ENCODE peak calls at places on chromosome 10, in five cellular contexts. L is BE2C, U is heart right ventricle, Z is MM.1S, C is lower leg skin. P is an unnamed sample.

GRCh38 chr10:52400564-52400963 is 86.5 kb downstream of the DKK1 start:
- DNase-seq in L (no peak), C (no peak), U (no peak), Z (peak), P (no peak)

GRCh38 chr10:97880109-97880508 is 30.5 kb downstream of the GOLGA7B start:
- DNase-seq in L (no peak), Z (no peak), U (no peak), C (no peak), P (no peak)

GRCh38 chr10:68106656-68107055 is 2.6 kb upstream of the MYPN start:
- DNase-seq in C (no peak), Z (no peak), L (no peak), U (no peak), P (no peak)

GRCh38 chr10:67664936-67665335 is 31.1 kb downstream of the CTNNA3 start:
- DNase-seq in U (no peak), L (no peak), Z (peak), C (no peak), P (no peak)

GRCh38 chr10:114491933-114492332 is 87.6 kb upstream of the AFAP1L2 start:
- DNase-seq in Z (no peak), U (peak), C (no peak), L (peak), P (no peak)

GRCh38 chr10:69728335-69728861 is 73.3 kb upstream of the COL13A1 start:
- DNase-seq in U (no peak), C (peak), Z (no peak), L (peak), P (no peak)

GRCh38 chr10:127372361-127372760 is 176.0 kb upstream of the INSYN2A start:
- DNase-seq in U (no peak), L (no peak), C (no peak), Z (no peak), P (no peak)

GRCh38 chr10:8331387-8331786 is 276.9 kb downstream of the GATA3 start:
- DNase-seq in C (no peak), Z (no peak), U (no peak), L (no peak), P (no peak)

GRCh38 chr10:109978481-109978880 is 29.3 kb upstream of the ADD3 start:
- DNase-seq in L (peak), U (peak), C (peak), Z (peak), P (peak)
- TF ChIP-seq CTCF in L (peak), U (peak), C (peak), Z (peak), P (peak)

GRCh38 chr10:92850186-92850585 is 1.9 kb downstream of the EXOC6 start:
- DNase-seq in Z (no peak), U (no peak), C (no peak), L (no peak), P (no peak)

GRCh38 chr10:92848037-92848440 is 281 bp upstream of the EXOC6 start:
- DNase-seq in L (no peak), Z (no peak), U (no peak), C (no peak), P (no peak)

GRCh38 chr10:92848441-92849233 is at the start of gene EXOC6:
- DNase-seq in L (peak), C (peak), Z (peak), U (peak), P (peak)

GRCh38 chr10:92849576-92850090 is 1.3 kb downstream of the EXOC6 start:
- DNase-seq in L (no peak), Z (no peak), U (no peak), C (no peak), P (no peak)

GRCh38 chr10:92849234-92849525 is 860 bp downstream of the EXOC6 start:
- DNase-seq in U (no peak), Z (peak), C (no peak), L (no peak), P (no peak)
- TF ChIP-seq CTCF in U (no peak), Z (no peak), C (no peak), L (no peak), P (no peak)

DNA sequence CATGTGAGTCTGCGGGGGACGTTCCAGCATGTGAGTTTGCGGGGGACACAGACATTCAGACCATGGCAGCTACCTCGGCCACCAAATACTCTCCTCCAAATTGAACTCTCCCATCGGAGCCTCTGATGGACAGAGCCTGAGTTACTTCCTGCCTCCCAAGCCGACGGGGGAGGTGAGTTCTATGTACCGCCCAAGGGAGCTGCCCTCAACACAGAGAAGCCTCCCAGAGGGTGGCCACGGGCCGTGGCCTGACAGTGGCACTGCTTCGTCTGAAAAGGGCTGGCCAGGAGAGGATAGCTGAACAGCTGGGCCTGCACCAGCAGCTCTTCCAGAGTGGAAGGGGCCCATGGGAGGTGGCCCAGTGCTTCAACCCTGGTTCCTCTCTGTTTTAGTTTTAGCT is 274.5 kb upstream of the PPP2R2D start:
- DNase-seq in Z (no peak), U (no peak), L (no peak), C (no peak), P (no peak)
- TF ChIP-seq CTCF in Z (no peak), U (no peak), L (no peak), C (no peak), P (no peak)

DNA sequence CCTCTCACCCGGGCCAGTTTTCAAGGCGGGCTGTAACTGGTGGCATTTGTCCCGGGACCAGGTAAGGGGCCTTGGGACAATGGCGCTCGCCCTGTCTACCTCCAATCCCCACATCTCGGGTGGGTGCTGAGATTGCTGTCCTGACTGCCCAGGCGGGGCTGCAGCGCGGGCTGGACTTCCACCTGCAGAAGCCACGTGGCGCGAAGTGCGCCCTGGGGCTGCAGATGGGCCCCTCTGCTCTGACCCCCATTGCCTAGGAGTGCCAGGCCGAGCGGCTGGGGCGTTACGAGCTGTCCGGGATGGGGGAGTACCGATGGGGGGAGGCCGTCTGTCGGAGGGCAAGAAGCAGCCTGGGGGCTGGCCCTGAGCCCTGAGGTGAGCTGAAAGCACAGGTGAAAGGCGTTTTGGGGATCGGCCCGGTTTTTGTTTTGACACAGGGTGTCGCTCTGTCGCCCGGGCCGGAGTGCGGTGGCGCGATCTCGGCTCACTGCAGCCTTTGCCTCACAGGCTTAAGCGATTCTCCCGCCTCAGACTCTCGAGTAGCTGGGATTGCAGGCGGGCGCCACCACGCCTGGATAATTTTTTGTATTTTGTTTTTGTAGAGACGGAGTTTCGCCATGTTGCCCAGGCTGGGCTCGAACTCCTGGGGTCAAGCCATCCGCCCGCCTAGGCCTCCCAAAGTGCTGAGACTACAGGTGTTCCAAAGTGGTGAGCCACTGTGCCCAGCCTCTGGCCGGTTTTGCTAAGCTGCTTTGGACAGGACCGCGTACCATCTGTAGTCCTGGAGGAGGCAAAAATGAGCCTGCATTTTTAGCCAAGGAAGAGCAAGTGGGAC is at the start of gene SFXN2:
- DNase-seq in U (peak), C (no peak), L (no peak), Z (peak), P (no peak)
- TF ChIP-seq CTCF in U (no peak), C (no peak), L (peak), Z (peak), P (peak)